ENCODE peak calls at places on chromosomes 2 and 18, in four cellular contexts. M is A549, I is K562, T is WTC11. P is an unnamed sample.

GRCh38 chr18:80108122-80108536 is 933 bp upstream of the ADNP2 start:
- DNase-seq in M (no peak), I (no peak), T (no peak), P (no peak)

GRCh38 chr2:218447072-218447471 is 28.1 kb downstream of the VIL1 start:
- DNase-seq in M (no peak), I (no peak), T (no peak), P (no peak)

GRCh38 chr2:240095556-240096523 is 40.3 kb downstream of the COPS9 start:
- DNase-seq in M (no peak), I (no peak), T (peak), P (no peak)

GRCh38 chr2:101251844-101252407 is 760 bp upstream of the CNOT11 start:
- DNase-seq in M (peak), I (no peak), T (peak), P (peak)

GRCh38 chr18:36188912-36189311 is 1.6 kb downstream of the MOCOS start:
- DNase-seq in M (no peak), I (no peak), T (no peak), P (no peak)

GRCh38 chr2:8432712-8433336 is 249.0 kb upstream of the ID2 start:
- DNase-seq in M (no peak), I (no peak), T (no peak), P (no peak)

GRCh38 chr18:49021433-49022129 is 70.8 kb upstream of the SMAD7 start:
- DNase-seq in M (peak), I (peak), T (peak), P (peak)

GRCh38 chr18:25076980-25077780 is 274.8 kb downstream of the ZNF521 start:
- DNase-seq in M (no peak), I (no peak), T (no peak), P (peak)

GRCh38 chr2:47687856-47688255 is 95.1 kb upstream of the MSH6 start:
- DNase-seq in M (no peak), I (no peak), T (no peak), P (no peak)

GRCh38 chr2:160365691-160366367 is 127.8 kb downstream of the RBMS1 start:
- DNase-seq in M (no peak), I (no peak), T (no peak), P (no peak)

GRCh38 chr18:24631238-24632025 is 171.0 kb downstream of the HRH4 start:
- DNase-seq in M (no peak), I (no peak), T (peak), P (no peak)

GRCh38 chr2:216015722-216016464 is 2.5 kb upstream of the MREG start:
- DNase-seq in M (no peak), I (no peak), T (no peak), P (no peak)

GRCh38 chr2:99662761-99663341 is 173.0 kb upstream of the REV1 start:
- DNase-seq in M (no peak), I (no peak), T (no peak), P (no peak)

GRCh38 chr2:224127871-224128501 is 88.9 kb upstream of the SERPINE2 start:
- DNase-seq in M (no peak), I (no peak), T (no peak), P (no peak)

GRCh38 chr2:31205186-31205585 is 12.1 kb downstream of the CAPN14 start:
- DNase-seq in M (no peak), I (no peak), T (no peak), P (no peak)

GRCh38 chr2:86807121-86807461 is 16.4 kb upstream of the CD8A start:
- DNase-seq in M (no peak), I (no peak), T (no peak), P (no peak)

GRCh38 chr2:27573452-27573851 is 9.4 kb upstream of the ZNF512 start:
- DNase-seq in M (no peak), I (no peak), T (no peak), P (no peak)

GRCh38 chr2:65344689-65345088 is 87.7 kb downstream of the SPRED2 start:
- DNase-seq in M (no peak), I (no peak), T (no peak), P (no peak)

GRCh38 chr18:73564073-73564472 is 583.6 kb downstream of the FBXO15 start:
- DNase-seq in M (peak), I (no peak), T (no peak), P (no peak)

GRCh38 chr2:154264024-154264423 is 392.3 kb downstream of the GALNT13 start:
- DNase-seq in M (peak), I (no peak), T (no peak), P (no peak)

GRCh38 chr2:132701810-132702209 is 31.8 kb upstream of the LYPD1 start:
- DNase-seq in M (no peak), I (no peak), T (no peak), P (no peak)

GRCh38 chr2:138959031-138959430 is 178.8 kb upstream of the NXPH2 start:
- DNase-seq in M (no peak), I (no peak), T (no peak), P (no peak)

GRCh38 chr2:121897335-121897970 is 142.0 kb downstream of the TSN start:
- DNase-seq in M (peak), I (peak), T (no peak), P (peak)

GRCh38 chr2:219309278-219309677 is at the start of gene PTPRN:
- DNase-seq in M (no peak), I (peak), T (peak), P (no peak)

GRCh38 chr2:239862613-239863012 is 162.5 kb downstream of the NDUFA10 start:
- DNase-seq in M (no peak), I (no peak), T (no peak), P (no peak)

GRCh38 chr2:79860233-79861058 is 347.6 kb downstream of the CTNNA2 start:
- DNase-seq in M (peak), I (peak), T (no peak), P (peak)

GRCh38 chr2:6881516-6881915 is 3.9 kb downstream of the RSAD2 start:
- DNase-seq in M (no peak), I (no peak), T (no peak), P (no peak)

GRCh38 chr2:189232759-189233406 is 53.3 kb upstream of the COL5A2 start:
- DNase-seq in M (no peak), I (no peak), T (no peak), P (no peak)

GRCh38 chr2:166373105-166373504 is 2.6 kb downstream of the SCN9A start:
- DNase-seq in M (no peak), I (no peak), T (no peak), P (no peak)

GRCh38 chr2:228839506-228839905 is 431.6 kb downstream of the PID1 start:
- DNase-seq in M (no peak), I (no peak), T (no peak), P (no peak)

GRCh38 chr2:133844214-133844892 is 276.1 kb upstream of the NCKAP5 start:
- DNase-seq in M (peak), I (peak), T (peak), P (peak)

GRCh38 chr2:157971702-157972101 is 95.6 kb upstream of the ACVR1 start:
- DNase-seq in M (peak), I (no peak), T (no peak), P (no peak)

GRCh38 chr2:65161551-65162100 is 31.7 kb upstream of the RAB1A start:
- DNase-seq in M (peak), I (no peak), T (no peak), P (no peak)

GRCh38 chr2:75289771-75290170 is 90.5 kb upstream of the TACR1 start:
- DNase-seq in M (no peak), I (no peak), T (no peak), P (no peak)

GRCh38 chr2:38174646-38175096 is 98.7 kb upstream of the CYP1B1 start:
- DNase-seq in M (no peak), I (no peak), T (no peak), P (no peak)
- TF ChIP-seq ESRRA in M (no peak), I (no peak), T (no peak), P (no peak)

DNA sequence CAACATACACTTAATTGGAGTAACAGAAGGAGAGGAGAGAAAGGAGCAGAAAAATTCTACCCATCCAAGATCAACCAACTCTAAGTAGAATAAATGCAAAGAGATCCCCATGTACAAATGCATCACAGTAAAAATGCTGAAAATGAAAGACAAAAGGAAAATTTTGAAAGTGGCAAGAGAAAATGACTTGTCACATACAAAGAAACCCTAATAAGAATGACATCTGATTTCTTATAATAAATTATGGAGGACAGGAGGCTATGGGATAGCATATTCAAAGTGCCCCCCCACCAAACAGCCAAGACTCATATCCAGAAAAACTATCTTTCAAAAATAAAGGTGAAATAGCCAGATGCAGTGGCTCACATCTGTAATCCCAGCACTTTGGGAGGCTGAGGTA is 22.2 kb upstream of the INPP4A start:
- DNase-seq in M (no peak), I (no peak), T (no peak), P (no peak)
- TF ChIP-seq ESRRA in M (no peak), I (no peak), T (no peak), P (no peak)

GRCh38 chr2:84454581-84454980 is 4.5 kb downstream of the SUCLG1 start:
- DNase-seq in M (no peak), I (no peak), T (no peak), P (no peak)

GRCh38 chr2:84459028-84459943 is at the start of gene SUCLG1:
- DNase-seq in M (peak), I (peak), T (peak), P (peak)

GRCh38 chr2:84461310-84461709 is 2.2 kb upstream of the SUCLG1 start:
- DNase-seq in M (no peak), I (no peak), T (no peak), P (peak)

GRCh38 chr2:84459944-84460429 is 907 bp upstream of the SUCLG1 start:
- DNase-seq in M (no peak), I (peak), T (no peak), P (no peak)

GRCh38 chr2:84458436-84459027 is 548 bp downstream of the SUCLG1 start:
- DNase-seq in M (peak), I (peak), T (no peak), P (peak)
- TF ChIP-seq ESRRA in M (no peak), I (no peak), T (no peak), P (no peak)

GRCh38 chr2:135819211-135819610 is 17.8 kb downstream of the LCT start:
- DNase-seq in M (peak), I (peak), T (peak), P (peak)
- TF ChIP-seq ESRRA in M (no peak), I (no peak), T (no peak), P (no peak)

P was measured in HepG2.